ENCODE peak calls at places on chromosomes 16 and 17, in ten cellular contexts. One of them, this sample, is unnamed.

GRCh38 chr16:29903579-29903978 is 3.3 kb downstream of the ASPHD1 start:
- DNase-seq in naive thymus-derived CD4-positive, alpha-beta T cell: no peak
- DNase-seq in HAP-1: no peak
- DNase-seq in adrenal gland: no peak
- DNase-seq in neural progenitor cell: no peak
- DNase-seq in heart left ventricle: no peak
- DNase-seq in pancreas: no peak
- DNase-seq in brain microvascular endothelial cell: no peak
- DNase-seq in CD8-positive, alpha-beta memory T cell: no peak
- DNase-seq in CD4-positive, CD25-positive, alpha-beta regulatory T cell: no peak
- DNase-seq in this sample: no peak

GRCh38 chr17:6044261-6044660 is 25.9 kb upstream of the WSCD1 start:
- DNase-seq in naive thymus-derived CD4-positive, alpha-beta T cell: no peak
- DNase-seq in HAP-1: no peak
- DNase-seq in adrenal gland: no peak
- DNase-seq in neural progenitor cell: no peak
- DNase-seq in heart left ventricle: no peak
- DNase-seq in pancreas: no peak
- DNase-seq in brain microvascular endothelial cell: no peak
- DNase-seq in CD8-positive, alpha-beta memory T cell: no peak
- DNase-seq in CD4-positive, CD25-positive, alpha-beta regulatory T cell: no peak
- DNase-seq in this sample: no peak

GRCh38 chr17:18961634-18962493 is 9.9 kb downstream of the SLC5A10 start:
- DNase-seq in naive thymus-derived CD4-positive, alpha-beta T cell: no peak
- DNase-seq in HAP-1: no peak
- DNase-seq in adrenal gland: no peak
- DNase-seq in neural progenitor cell: no peak
- DNase-seq in heart left ventricle: no peak
- DNase-seq in pancreas: no peak
- DNase-seq in brain microvascular endothelial cell: peak; percentile 64
- DNase-seq in CD8-positive, alpha-beta memory T cell: no peak
- DNase-seq in CD4-positive, CD25-positive, alpha-beta regulatory T cell: no peak
- DNase-seq in this sample: no peak

GRCh38 chr16:88649924-88650748 is 717 bp downstream of the CYBA start:
- DNase-seq in naive thymus-derived CD4-positive, alpha-beta T cell: no peak
- DNase-seq in HAP-1: no peak
- DNase-seq in adrenal gland: peak; percentile 44
- DNase-seq in neural progenitor cell: peak; percentile 71
- DNase-seq in heart left ventricle: peak; percentile 48
- DNase-seq in pancreas: peak; percentile 67
- DNase-seq in brain microvascular endothelial cell: no peak
- DNase-seq in CD8-positive, alpha-beta memory T cell: peak; percentile 71
- DNase-seq in CD4-positive, CD25-positive, alpha-beta regulatory T cell: peak; percentile 56
- DNase-seq in this sample: peak; percentile 71

GRCh38 chr17:4858068-4858879 is 25.1 kb downstream of the MINK1 start:
- DNase-seq in naive thymus-derived CD4-positive, alpha-beta T cell: no peak
- DNase-seq in HAP-1: no peak
- DNase-seq in adrenal gland: no peak
- DNase-seq in neural progenitor cell: peak; percentile 87
- DNase-seq in heart left ventricle: peak; percentile 48
- DNase-seq in pancreas: no peak
- DNase-seq in brain microvascular endothelial cell: no peak
- DNase-seq in CD8-positive, alpha-beta memory T cell: no peak
- DNase-seq in CD4-positive, CD25-positive, alpha-beta regulatory T cell: no peak
- DNase-seq in this sample: peak; percentile 35

GRCh38 chr17:43661699-43662431 is at the start of gene MEOX1:
- DNase-seq in naive thymus-derived CD4-positive, alpha-beta T cell: peak; percentile 45
- DNase-seq in HAP-1: peak; percentile 21
- DNase-seq in adrenal gland: no peak
- DNase-seq in neural progenitor cell: no peak
- DNase-seq in heart left ventricle: peak; percentile 51
- DNase-seq in pancreas: no peak
- DNase-seq in brain microvascular endothelial cell: peak; percentile 37
- DNase-seq in CD8-positive, alpha-beta memory T cell: no peak
- DNase-seq in CD4-positive, CD25-positive, alpha-beta regulatory T cell: no peak
- DNase-seq in this sample: peak; percentile 66

GRCh38 chr16:50265260-50265659 is 1.1 kb upstream of the ADCY7 start:
- DNase-seq in naive thymus-derived CD4-positive, alpha-beta T cell: no peak
- DNase-seq in HAP-1: no peak
- DNase-seq in adrenal gland: no peak
- DNase-seq in neural progenitor cell: no peak
- DNase-seq in heart left ventricle: peak; percentile 20
- DNase-seq in pancreas: peak; percentile 35
- DNase-seq in brain microvascular endothelial cell: no peak
- DNase-seq in CD8-positive, alpha-beta memory T cell: peak; percentile 63
- DNase-seq in CD4-positive, CD25-positive, alpha-beta regulatory T cell: peak; percentile 58
- DNase-seq in this sample: no peak

GRCh38 chr16:48252013-48252412 is 4.7 kb upstream of the ABCC11 start:
- DNase-seq in naive thymus-derived CD4-positive, alpha-beta T cell: no peak
- DNase-seq in HAP-1: no peak
- DNase-seq in adrenal gland: no peak
- DNase-seq in neural progenitor cell: no peak
- DNase-seq in heart left ventricle: no peak
- DNase-seq in pancreas: no peak
- DNase-seq in brain microvascular endothelial cell: no peak
- DNase-seq in CD8-positive, alpha-beta memory T cell: no peak
- DNase-seq in CD4-positive, CD25-positive, alpha-beta regulatory T cell: no peak
- DNase-seq in this sample: no peak

GRCh38 chr17:76597156-76598003 is 11.7 kb upstream of the ST6GALNAC2 start:
- DNase-seq in naive thymus-derived CD4-positive, alpha-beta T cell: no peak
- DNase-seq in HAP-1: no peak
- DNase-seq in adrenal gland: no peak
- DNase-seq in neural progenitor cell: no peak
- DNase-seq in heart left ventricle: no peak
- DNase-seq in pancreas: no peak
- DNase-seq in brain microvascular endothelial cell: no peak
- DNase-seq in CD8-positive, alpha-beta memory T cell: no peak
- DNase-seq in CD4-positive, CD25-positive, alpha-beta regulatory T cell: no peak
- DNase-seq in this sample: peak; percentile 42

GRCh38 chr16:4403133-4403949 is 13.1 kb downstream of the CORO7 start:
- DNase-seq in naive thymus-derived CD4-positive, alpha-beta T cell: no peak
- DNase-seq in HAP-1: no peak
- DNase-seq in adrenal gland: no peak
- DNase-seq in neural progenitor cell: no peak
- DNase-seq in heart left ventricle: no peak
- DNase-seq in pancreas: no peak
- DNase-seq in brain microvascular endothelial cell: no peak
- DNase-seq in CD8-positive, alpha-beta memory T cell: no peak
- DNase-seq in CD4-positive, CD25-positive, alpha-beta regulatory T cell: no peak
- DNase-seq in this sample: no peak

GRCh38 chr17:14553847-14554246 is 253.0 kb downstream of the HS3ST3B1 start:
- DNase-seq in naive thymus-derived CD4-positive, alpha-beta T cell: no peak
- DNase-seq in HAP-1: no peak
- DNase-seq in adrenal gland: no peak
- DNase-seq in neural progenitor cell: no peak
- DNase-seq in heart left ventricle: no peak
- DNase-seq in pancreas: no peak
- DNase-seq in brain microvascular endothelial cell: no peak
- DNase-seq in CD8-positive, alpha-beta memory T cell: no peak
- DNase-seq in CD4-positive, CD25-positive, alpha-beta regulatory T cell: no peak
- DNase-seq in this sample: no peak

GRCh38 chr17:39903158-39903884 is 15.1 kb downstream of the GSDMB start:
- DNase-seq in naive thymus-derived CD4-positive, alpha-beta T cell: no peak
- DNase-seq in HAP-1: no peak
- DNase-seq in adrenal gland: no peak
- DNase-seq in neural progenitor cell: no peak
- DNase-seq in heart left ventricle: no peak
- DNase-seq in pancreas: no peak
- DNase-seq in brain microvascular endothelial cell: no peak
- DNase-seq in CD8-positive, alpha-beta memory T cell: no peak
- DNase-seq in CD4-positive, CD25-positive, alpha-beta regulatory T cell: no peak
- DNase-seq in this sample: no peak

GRCh38 chr16:85798901-85799496 is 345 bp downstream of the EMC8 start:
- DNase-seq in naive thymus-derived CD4-positive, alpha-beta T cell: peak; percentile 48
- DNase-seq in HAP-1: no peak
- DNase-seq in adrenal gland: peak; percentile 33
- DNase-seq in neural progenitor cell: no peak
- DNase-seq in heart left ventricle: peak; percentile 45
- DNase-seq in pancreas: peak; percentile 64
- DNase-seq in brain microvascular endothelial cell: no peak
- DNase-seq in CD8-positive, alpha-beta memory T cell: peak; percentile 58
- DNase-seq in CD4-positive, CD25-positive, alpha-beta regulatory T cell: no peak
- DNase-seq in this sample: peak; percentile 60

GRCh38 chr17:51684214-51684613 is 423.9 kb downstream of the UTP18 start:
- DNase-seq in naive thymus-derived CD4-positive, alpha-beta T cell: no peak
- DNase-seq in HAP-1: no peak
- DNase-seq in adrenal gland: no peak
- DNase-seq in neural progenitor cell: no peak
- DNase-seq in heart left ventricle: no peak
- DNase-seq in pancreas: no peak
- DNase-seq in brain microvascular endothelial cell: no peak
- DNase-seq in CD8-positive, alpha-beta memory T cell: no peak
- DNase-seq in CD4-positive, CD25-positive, alpha-beta regulatory T cell: no peak
- DNase-seq in this sample: no peak

GRCh38 chr16:54284319-54284930 is 2.2 kb downstream of the IRX3 start:
- DNase-seq in naive thymus-derived CD4-positive, alpha-beta T cell: peak; percentile 31
- DNase-seq in HAP-1: no peak
- DNase-seq in adrenal gland: peak; percentile 15
- DNase-seq in neural progenitor cell: peak; percentile 72
- DNase-seq in heart left ventricle: no peak
- DNase-seq in pancreas: peak; percentile 79
- DNase-seq in brain microvascular endothelial cell: no peak
- DNase-seq in CD8-positive, alpha-beta memory T cell: no peak
- DNase-seq in CD4-positive, CD25-positive, alpha-beta regulatory T cell: no peak
- DNase-seq in this sample: no peak

GRCh38 chr17:47732399-47733046 is 513 bp upstream of the TBX21 start:
- DNase-seq in naive thymus-derived CD4-positive, alpha-beta T cell: peak; percentile 21
- DNase-seq in HAP-1: no peak
- DNase-seq in adrenal gland: no peak
- DNase-seq in neural progenitor cell: no peak
- DNase-seq in heart left ventricle: no peak
- DNase-seq in pancreas: peak; percentile 32
- DNase-seq in brain microvascular endothelial cell: no peak
- DNase-seq in CD8-positive, alpha-beta memory T cell: no peak
- DNase-seq in CD4-positive, CD25-positive, alpha-beta regulatory T cell: no peak
- DNase-seq in this sample: no peak

GRCh38 chr17:77867976-77868713 is 90.4 kb upstream of the TNRC6C start:
- DNase-seq in naive thymus-derived CD4-positive, alpha-beta T cell: no peak
- DNase-seq in HAP-1: no peak
- DNase-seq in adrenal gland: no peak
- DNase-seq in neural progenitor cell: no peak
- DNase-seq in heart left ventricle: no peak
- DNase-seq in pancreas: peak; percentile 39
- DNase-seq in brain microvascular endothelial cell: no peak
- DNase-seq in CD8-positive, alpha-beta memory T cell: peak; percentile 42
- DNase-seq in CD4-positive, CD25-positive, alpha-beta regulatory T cell: no peak
- DNase-seq in this sample: no peak

GRCh38 chr17:1515640-1516402 is 591 bp downstream of the INPP5K start:
- DNase-seq in naive thymus-derived CD4-positive, alpha-beta T cell: peak; percentile 48
- DNase-seq in HAP-1: peak; percentile 77
- DNase-seq in adrenal gland: peak; percentile 53
- DNase-seq in neural progenitor cell: peak; percentile 89
- DNase-seq in heart left ventricle: peak; percentile 55
- DNase-seq in pancreas: no peak
- DNase-seq in brain microvascular endothelial cell: peak; percentile 78
- DNase-seq in CD8-positive, alpha-beta memory T cell: peak; percentile 79
- DNase-seq in CD4-positive, CD25-positive, alpha-beta regulatory T cell: peak; percentile 53
- DNase-seq in this sample: peak; percentile 92

GRCh38 chr17:49486012-49486641 is 9.0 kb upstream of the NGFR start:
- DNase-seq in naive thymus-derived CD4-positive, alpha-beta T cell: no peak
- DNase-seq in HAP-1: no peak
- DNase-seq in adrenal gland: no peak
- DNase-seq in neural progenitor cell: peak; percentile 86
- DNase-seq in heart left ventricle: no peak
- DNase-seq in pancreas: no peak
- DNase-seq in brain microvascular endothelial cell: no peak
- DNase-seq in CD8-positive, alpha-beta memory T cell: no peak
- DNase-seq in CD4-positive, CD25-positive, alpha-beta regulatory T cell: no peak
- DNase-seq in this sample: no peak

GRCh38 chr17:75430159-75430748 is 24.8 kb upstream of the GRB2 start:
- DNase-seq in naive thymus-derived CD4-positive, alpha-beta T cell: no peak
- DNase-seq in HAP-1: peak; percentile 42
- DNase-seq in adrenal gland: no peak
- DNase-seq in neural progenitor cell: peak; percentile 87
- DNase-seq in heart left ventricle: no peak
- DNase-seq in pancreas: no peak
- DNase-seq in brain microvascular endothelial cell: peak; percentile 79
- DNase-seq in CD8-positive, alpha-beta memory T cell: no peak
- DNase-seq in CD4-positive, CD25-positive, alpha-beta regulatory T cell: no peak
- DNase-seq in this sample: no peak
- H3K4me3 ChIP-seq in naive thymus-derived CD4-positive, alpha-beta T cell: no peak overlapping the region
- H3K4me3 ChIP-seq in HAP-1: no peak overlapping the region
- H3K4me3 ChIP-seq in adrenal gland: no peak overlapping the region
- H3K4me3 ChIP-seq in neural progenitor cell: no peak overlapping the region
- H3K4me3 ChIP-seq in heart left ventricle: no peak overlapping the region
- H3K4me3 ChIP-seq in pancreas: no peak overlapping the region
- H3K4me3 ChIP-seq in brain microvascular endothelial cell: peak overlapping the region; percentile 9
- H3K4me3 ChIP-seq in CD8-positive, alpha-beta memory T cell: no peak overlapping the region
- H3K4me3 ChIP-seq in CD4-positive, CD25-positive, alpha-beta regulatory T cell: no peak overlapping the region
- H3K4me3 ChIP-seq in this sample: no peak overlapping the region

GRCh38 chr16:66872927-66873684 is 7.2 kb upstream of the PDP2 start:
- DNase-seq in naive thymus-derived CD4-positive, alpha-beta T cell: peak; percentile 93
- DNase-seq in HAP-1: peak; percentile 83
- DNase-seq in adrenal gland: peak; percentile 92
- DNase-seq in neural progenitor cell: peak; percentile 88
- DNase-seq in heart left ventricle: peak; percentile 93
- DNase-seq in pancreas: peak; percentile 98
- DNase-seq in brain microvascular endothelial cell: peak; percentile 99
- DNase-seq in CD8-positive, alpha-beta memory T cell: peak; percentile 91
- DNase-seq in CD4-positive, CD25-positive, alpha-beta regulatory T cell: peak; percentile 80
- DNase-seq in this sample: peak; percentile 100
- H3K4me3 ChIP-seq in naive thymus-derived CD4-positive, alpha-beta T cell: peak overlapping the region; percentile 48
- H3K4me3 ChIP-seq in HAP-1: peak overlapping the region; percentile 21
- H3K4me3 ChIP-seq in adrenal gland: no peak overlapping the region
- H3K4me3 ChIP-seq in neural progenitor cell: peak overlapping the region; percentile 40
- H3K4me3 ChIP-seq in heart left ventricle: peak overlapping the region; percentile 45
- H3K4me3 ChIP-seq in pancreas: peak overlapping the region; percentile 9
- H3K4me3 ChIP-seq in brain microvascular endothelial cell: peak overlapping the region; percentile 41
- H3K4me3 ChIP-seq in CD8-positive, alpha-beta memory T cell: peak overlapping the region; percentile 69
- H3K4me3 ChIP-seq in CD4-positive, CD25-positive, alpha-beta regulatory T cell: peak overlapping the region; percentile 56
- H3K4me3 ChIP-seq in this sample: peak overlapping the region; percentile 44

DNA sequence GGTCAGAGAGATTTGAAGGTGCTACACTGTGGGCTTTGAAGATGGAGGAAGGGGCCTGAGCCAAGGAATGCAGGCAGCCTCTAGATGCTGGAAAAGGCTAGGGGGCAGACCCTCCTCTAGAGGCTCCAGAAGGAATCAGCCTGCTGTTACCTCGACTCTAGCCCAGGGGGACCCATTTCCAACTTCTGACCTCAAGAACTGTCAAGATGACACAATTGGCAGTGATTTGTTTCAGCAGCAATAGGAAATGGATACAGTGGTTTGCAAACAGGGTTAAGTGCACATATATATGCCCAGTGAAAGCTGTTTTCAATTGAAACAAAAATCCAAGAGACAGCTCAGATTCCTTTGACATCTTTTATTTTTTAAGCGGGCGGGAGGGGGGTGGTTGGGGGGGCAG is 3.7 kb upstream of the ZDHHC1 start:
- DNase-seq in naive thymus-derived CD4-positive, alpha-beta T cell: no peak
- DNase-seq in HAP-1: no peak
- DNase-seq in adrenal gland: no peak
- DNase-seq in neural progenitor cell: no peak
- DNase-seq in heart left ventricle: no peak
- DNase-seq in pancreas: no peak
- DNase-seq in brain microvascular endothelial cell: no peak
- DNase-seq in CD8-positive, alpha-beta memory T cell: no peak
- DNase-seq in CD4-positive, CD25-positive, alpha-beta regulatory T cell: no peak
- DNase-seq in this sample: no peak
- H3K4me3 ChIP-seq in naive thymus-derived CD4-positive, alpha-beta T cell: no peak overlapping the region
- H3K4me3 ChIP-seq in HAP-1: no peak overlapping the region
- H3K4me3 ChIP-seq in adrenal gland: no peak overlapping the region
- H3K4me3 ChIP-seq in neural progenitor cell: no peak overlapping the region
- H3K4me3 ChIP-seq in heart left ventricle: no peak overlapping the region
- H3K4me3 ChIP-seq in pancreas: no peak overlapping the region
- H3K4me3 ChIP-seq in brain microvascular endothelial cell: no peak overlapping the region
- H3K4me3 ChIP-seq in CD8-positive, alpha-beta memory T cell: no peak overlapping the region
- H3K4me3 ChIP-seq in CD4-positive, CD25-positive, alpha-beta regulatory T cell: no peak overlapping the region
- H3K4me3 ChIP-seq in this sample: no peak overlapping the region

GRCh38 chr17:65593092-65593869 is 31.8 kb upstream of the AXIN2 start:
- DNase-seq in naive thymus-derived CD4-positive, alpha-beta T cell: no peak
- DNase-seq in HAP-1: no peak
- DNase-seq in adrenal gland: no peak
- DNase-seq in neural progenitor cell: no peak
- DNase-seq in heart left ventricle: no peak
- DNase-seq in pancreas: no peak
- DNase-seq in brain microvascular endothelial cell: no peak
- DNase-seq in CD8-positive, alpha-beta memory T cell: no peak
- DNase-seq in CD4-positive, CD25-positive, alpha-beta regulatory T cell: no peak
- DNase-seq in this sample: no peak
- H3K4me3 ChIP-seq in naive thymus-derived CD4-positive, alpha-beta T cell: peak overlapping the region; percentile 9
- H3K4me3 ChIP-seq in HAP-1: no peak overlapping the region
- H3K4me3 ChIP-seq in adrenal gland: no peak overlapping the region
- H3K4me3 ChIP-seq in neural progenitor cell: peak overlapping the region; percentile 16
- H3K4me3 ChIP-seq in heart left ventricle: no peak overlapping the region
- H3K4me3 ChIP-seq in pancreas: no peak overlapping the region
- H3K4me3 ChIP-seq in brain microvascular endothelial cell: peak overlapping the region; percentile 40
- H3K4me3 ChIP-seq in CD8-positive, alpha-beta memory T cell: peak overlapping the region; percentile 27
- H3K4me3 ChIP-seq in CD4-positive, CD25-positive, alpha-beta regulatory T cell: peak overlapping the region; percentile 34
- H3K4me3 ChIP-seq in this sample: peak overlapping the region; percentile 43